ENCODE peak calls at places on chromosomes 13 and 19, in six cellular contexts. I is mammary epithelial cell, Q is GM23338, W is SK-N-SH, Y is astrocyte, E is IMR-90. U is an unnamed sample.

GRCh38 chr13:28239374-28239773 is 101.0 kb downstream of the PAN3 start:
- DNase-seq in I (no peak), Q (no peak), W (no peak), Y (no peak), E (peak; percentile 4), U (peak; percentile 70)

GRCh38 chr19:41226053-41226873 is 7.2 kb downstream of the AXL start:
- DNase-seq in I (no peak), Q (peak; percentile 81), W (peak; percentile 56), Y (peak; percentile 75), E (peak; percentile 82), U (peak; percentile 95)

GRCh38 chr19:28208745-28209144 is 1004.2 kb downstream of the UQCRFS1 start:
- DNase-seq in I (no peak), Q (peak; percentile 8), W (no peak), Y (peak; percentile 75), E (no peak), U (no peak)

GRCh38 chr13:37651891-37652290 is 53.3 kb upstream of the POSTN start:
- DNase-seq in I (peak; percentile 6), Q (no peak), W (no peak), Y (no peak), E (no peak), U (no peak)

GRCh38 chr13:46113596-46113995 is 8.8 kb upstream of the CPB2 start:
- DNase-seq in I (peak; percentile 17), Q (no peak), W (no peak), Y (peak; percentile 46), E (no peak), U (no peak)

GRCh38 chr13:22549126-22549525 is 631.7 kb upstream of the SGCG start:
- DNase-seq in I (no peak), Q (no peak), W (no peak), Y (no peak), E (no peak), U (no peak)

GRCh38 chr19:46351241-46352041 is 4.6 kb downstream of the PPP5C start:
- DNase-seq in I (peak; percentile 67), Q (peak; percentile 27), W (no peak), Y (peak; percentile 35), E (peak; percentile 43), U (peak; percentile 96)

GRCh38 chr13:41465965-41466364 is 8.6 kb downstream of the RGCC start:
- DNase-seq in I (no peak), Q (no peak), W (no peak), Y (no peak), E (no peak), U (no peak)

GRCh38 chr19:40962460-40962961 is 28.6 kb upstream of the CYP2B6 start:
- DNase-seq in I (peak; percentile 35), Q (no peak), W (no peak), Y (peak; percentile 3), E (no peak), U (peak; percentile 59)

GRCh38 chr13:100944791-100945345 is 270.3 kb upstream of the TMTC4 start:
- DNase-seq in I (no peak), Q (no peak), W (no peak), Y (no peak), E (no peak), U (no peak)

GRCh38 chr19:9052894-9053293 is 34.0 kb upstream of the OR1M1 start:
- DNase-seq in I (no peak), Q (no peak), W (no peak), Y (no peak), E (no peak), U (no peak)

GRCh38 chr19:35155441-35155840 is 906 bp downstream of the FXYD5 start:
- DNase-seq in I (no peak), Q (no peak), W (no peak), Y (no peak), E (no peak), U (peak; percentile 88)

GRCh38 chr13:77026783-77027621 is at the start of gene FBXL3:
- DNase-seq in I (peak; percentile 91), Q (peak; percentile 84), W (peak; percentile 97), Y (peak; percentile 87), E (peak; percentile 94), U (peak; percentile 97)

GRCh38 chr19:12664406-12665280 is 1.9 kb downstream of the MAN2B1 start:
- DNase-seq in I (no peak), Q (peak; percentile 97), W (peak; percentile 81), Y (no peak), E (no peak), U (peak; percentile 73)

GRCh38 chr13:49340161-49340560 is 92.4 kb downstream of the CDADC1 start:
- DNase-seq in I (no peak), Q (no peak), W (no peak), Y (no peak), E (no peak), U (no peak)

GRCh38 chr19:1407662-1408299 is 395 bp downstream of the DAZAP1 start:
- DNase-seq in I (no peak), Q (no peak), W (no peak), Y (no peak), E (no peak), U (peak; percentile 88)

GRCh38 chr13:40109324-40109958 is 454.0 kb downstream of the COG6 start:
- DNase-seq in I (peak; percentile 97), Q (no peak), W (no peak), Y (peak; percentile 99), E (peak; percentile 73), U (peak; percentile 84)

GRCh38 chr13:32228330-32229041 is 86.7 kb downstream of the ZAR1L start:
- DNase-seq in I (peak; percentile 26), Q (peak; percentile 36), W (no peak), Y (peak; percentile 66), E (peak; percentile 84), U (peak; percentile 23)

GRCh38 chr13:112072531-112073244 is 5.7 kb downstream of the SOX1 start:
- DNase-seq in I (no peak), Q (peak; percentile 92), W (no peak), Y (no peak), E (no peak), U (no peak)

GRCh38 chr19:44746616-44746945 is 1.9 kb upstream of the BCL3 start:
- DNase-seq in I (no peak), Q (no peak), W (no peak), Y (no peak), E (no peak), U (no peak)

GRCh38 chr19:30752201-30752600 is 380.0 kb downstream of the ZNF536 start:
- DNase-seq in I (no peak), Q (no peak), W (no peak), Y (no peak), E (no peak), U (no peak)

GRCh38 chr19:57280913-57281425 is 684 bp downstream of the ZNF460 start:
- DNase-seq in I (peak; percentile 46), Q (no peak), W (peak; percentile 14), Y (no peak), E (no peak), U (peak; percentile 61)

GRCh38 chr19:50546527-50547221 is 21.6 kb downstream of the LRRC4B start:
- DNase-seq in I (no peak), Q (no peak), W (no peak), Y (no peak), E (no peak), U (peak; percentile 80)

GRCh38 chr13:71879129-71879535 is 12.1 kb upstream of the DACH1 start:
- DNase-seq in I (peak; percentile 37), Q (peak; percentile 81), W (peak; percentile 33), Y (no peak), E (peak; percentile 27), U (no peak)

GRCh38 chr13:114000151-114001040 is 26.5 kb upstream of the C13orf46 start:
- DNase-seq in I (no peak), Q (no peak), W (no peak), Y (no peak), E (no peak), U (no peak)

GRCh38 chr19:35114656-35115537 is 726 bp upstream of the FXYD3 start:
- DNase-seq in I (peak; percentile 68), Q (peak; percentile 90), W (peak; percentile 92), Y (no peak), E (peak; percentile 27), U (peak; percentile 97)

GRCh38 chr13:114264886-114265611 is 16.4 kb upstream of the UPF3A start:
- DNase-seq in I (peak; percentile 24), Q (no peak), W (no peak), Y (peak; percentile 80), E (peak; percentile 79), U (peak; percentile 90)

GRCh38 chr19:5224480-5224879 is 116.1 kb downstream of the PTPRS start:
- DNase-seq in I (no peak), Q (no peak), W (no peak), Y (no peak), E (no peak), U (no peak)
- H3K4me2 ChIP-seq in I (no peak overlapping the region), Q (no peak overlapping the region), W (no peak overlapping the region), Y (no peak overlapping the region), E (no peak overlapping the region), U (no peak overlapping the region)

GRCh38 chr13:97235549-97236206 is 13.5 kb downstream of the MBNL2 start:
- DNase-seq in I (no peak), Q (no peak), W (peak; percentile 47), Y (no peak), E (no peak), U (no peak)
- H3K4me1 ChIP-seq in I (peaks cover 8% of the 10 kb centered on the region), Q (peaks cover 16% of the 10 kb centered on the region), W (peaks cover 32% of the 10 kb centered on the region), Y (peaks cover 11% of the 10 kb centered on the region), E (peaks cover 30% of the 10 kb centered on the region), U (peaks cover 21% of the 10 kb centered on the region)

GRCh38 chr19:39400997-39401548 is 5.6 kb upstream of the ZFP36 start:
- DNase-seq in I (no peak), Q (no peak), W (no peak), Y (no peak), E (no peak), U (no peak)

GRCh38 chr19:39399684-39400465 is 6.8 kb upstream of the ZFP36 start:
- DNase-seq in I (no peak), Q (no peak), W (no peak), Y (no peak), E (no peak), U (peak; percentile 15)

GRCh38 chr19:39402417-39403297 is 4.0 kb upstream of the ZFP36 start:
- DNase-seq in I (peak; percentile 85), Q (peak; percentile 97), W (peak; percentile 87), Y (peak; percentile 74), E (peak; percentile 93), U (peak; percentile 96)

GRCh38 chr19:39403331-39404312 is 3.0 kb upstream of the ZFP36 start:
- DNase-seq in I (peak; percentile 93), Q (peak; percentile 92), W (no peak), Y (peak; percentile 95), E (peak; percentile 99), U (peak; percentile 98)

GRCh38 chr19:39401549-39402416 is 4.9 kb upstream of the ZFP36 start:
- DNase-seq in I (peak; percentile 94), Q (no peak), W (no peak), Y (peak; percentile 85), E (peak; percentile 89), U (peak; percentile 90)
- TF ChIP-seq CTCF in I (no peak), Q (no peak), W (no peak), Y (no peak), E (no peak), U (no peak)

DNA sequence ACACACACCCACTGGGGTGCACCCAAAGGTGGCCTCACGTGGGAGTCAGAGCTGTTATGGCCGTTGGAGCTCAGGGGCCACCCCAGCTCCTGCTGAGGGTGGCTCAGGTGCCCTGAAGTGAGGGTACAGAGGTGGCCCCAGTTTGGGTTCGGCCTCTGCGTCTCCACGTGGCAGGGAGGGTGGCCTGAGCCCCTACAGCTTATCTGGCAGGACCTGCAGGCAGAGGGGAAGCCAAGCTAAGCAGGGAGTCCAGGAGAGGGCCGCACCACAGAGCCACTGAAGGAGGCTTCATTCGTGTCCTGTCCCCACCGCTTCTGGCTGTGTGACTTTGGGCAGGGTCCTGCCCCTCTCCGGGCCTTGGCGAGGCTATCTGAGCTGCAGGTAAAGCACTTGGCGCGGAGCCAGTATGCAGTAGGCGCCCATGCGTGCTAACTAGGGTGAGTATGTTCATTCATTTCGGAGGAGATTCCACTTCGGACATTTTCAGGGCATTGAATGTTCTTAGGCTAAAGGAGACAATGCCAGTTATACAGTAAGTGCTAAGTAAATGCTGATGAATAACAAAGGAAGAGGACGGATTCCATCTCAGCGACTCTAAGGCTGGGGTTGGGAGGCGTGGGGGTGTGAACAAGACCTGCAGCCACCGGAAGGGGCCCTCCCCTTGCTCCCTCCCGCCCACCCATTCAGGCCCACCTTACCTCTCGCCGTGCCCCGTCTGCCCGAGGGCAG is 4.9 kb downstream of the REX1BD start:
- DNase-seq in I (no peak), Q (peak; percentile 80), W (peak; percentile 27), Y (no peak), E (no peak), U (peak; percentile 91)
- H3K4me2 ChIP-seq in I (peak overlapping the region; percentile 98), Q (peak overlapping the region; percentile 94), W (peak overlapping the region; percentile 89), Y (peak overlapping the region; percentile 86), E (no peak overlapping the region), U (peak overlapping the region; percentile 69)

U was measured in osteoblast.